ENCODE peak calls at places on chromosomes 13 and 19, in eight cellular contexts. U is Caco-2, K is hypothalamus, C is fibroblast of lung, B is bronchial epithelial cell, R is astrocyte, Z is LoVo, D is GM12865. S is an unnamed sample.

GRCh38 chr19:48556163-48556562 is 4.2 kb downstream of the SULT2B1 start:
- DNase-seq in C (peak), B (peak), K (no peak), U (peak), D (no peak), R (peak), Z (no peak), S (peak)

GRCh38 chr13:98451676-98452105 is 125.2 kb downstream of the STK24 start:
- DNase-seq in C (peak), R (peak), K (peak), U (no peak), Z (no peak), D (no peak), B (no peak), S (no peak)

GRCh38 chr19:35739275-35740107 is 2.8 kb downstream of the IGFLR1 start:
- DNase-seq in U (no peak), C (no peak), K (no peak), Z (no peak), D (no peak), R (no peak), B (no peak), S (no peak)

GRCh38 chr19:12660980-12661379 is 5.6 kb downstream of the MAN2B1 start:
- DNase-seq in R (no peak), U (no peak), K (peak), B (no peak), D (no peak), C (no peak), Z (no peak), S (no peak)

GRCh38 chr13:45194081-45194939 is 6.5 kb downstream of the KCTD4 start:
- DNase-seq in K (peak), Z (no peak), R (peak), U (peak), C (peak), D (no peak), B (no peak), S (no peak)

GRCh38 chr19:4338441-4339350 is at the start of gene STAP2:
- DNase-seq in D (peak), C (no peak), U (peak), Z (peak), B (peak), K (no peak), R (no peak), S (no peak)

GRCh38 chr13:112670118-112670517 is 19.7 kb upstream of the ATP11A start:
- DNase-seq in U (peak), B (no peak), D (no peak), R (no peak), K (no peak), Z (no peak), C (no peak), S (no peak)

GRCh38 chr13:51907040-51907732 is 45.4 kb downstream of the CCDC70 start:
- DNase-seq in B (no peak), K (no peak), Z (no peak), R (no peak), D (no peak), C (no peak), U (no peak), S (no peak)

GRCh38 chr13:80988752-80989151 is 647.8 kb upstream of the SPRY2 start:
- DNase-seq in B (no peak), C (no peak), Z (no peak), R (no peak), U (no peak), D (no peak), K (peak), S (no peak)

GRCh38 chr19:40445945-40446784 is 2.0 kb upstream of the SERTAD3 start:
- DNase-seq in D (no peak), Z (no peak), B (peak), R (no peak), K (no peak), U (peak), C (no peak), S (no peak)

GRCh38 chr19:54882758-54883157 is 8.7 kb downstream of the FCAR start:
- DNase-seq in Z (no peak), U (no peak), K (no peak), B (no peak), D (peak), C (no peak), R (no peak), S (no peak)

GRCh38 chr19:5466072-5466471 is 10.9 kb downstream of the ZNRF4 start:
- DNase-seq in C (no peak), Z (no peak), U (no peak), K (no peak), B (no peak), R (no peak), D (no peak), S (no peak)

GRCh38 chr13:75544681-75545333 is 4.8 kb upstream of the UCHL3 start:
- DNase-seq in K (no peak), C (peak), Z (no peak), U (no peak), D (no peak), R (peak), B (peak), S (peak)

GRCh38 chr19:30492581-30492980 is 120.4 kb downstream of the ZNF536 start:
- DNase-seq in B (no peak), R (no peak), U (no peak), D (no peak), Z (no peak), K (no peak), C (no peak), S (no peak)

GRCh38 chr19:3094638-3095374 is 644 bp downstream of the GNA11 start:
- DNase-seq in R (no peak), B (no peak), C (peak), Z (no peak), U (no peak), D (peak), K (no peak), S (no peak)